ENCODE peak calls at places on chromosomes 4 and X, in nine cellular contexts. Y, D, L, I, J, Z, W, P and O are unnamed samples.
A peak's percentile ranks its signal among the peaks of the same experiment; 100 is the strongest.

GRCh38 chrX:105701310-105702052 is 120.9 kb upstream of the NRK start:
- DNase-seq in Y (no peak), P (no peak), D (no peak), L (no peak), J (peak; percentile 12), I (no peak), W (no peak), Z (no peak), O (no peak)

GRCh38 chrX:135974279-135974856 is 580 bp upstream of the MMGT1 start:
- DNase-seq in L (peak; percentile 82), W (peak; percentile 69), Y (peak; percentile 66), P (peak; percentile 73), Z (peak; percentile 52), D (peak; percentile 87), I (peak; percentile 60), J (peak; percentile 44), O (peak; percentile 68)

GRCh38 chr4:98327694-98328093 is 66.5 kb downstream of the RAP1GDS1 start:
- DNase-seq in W (no peak), D (no peak), Y (no peak), L (no peak), I (no peak), P (no peak), Z (no peak), J (no peak), O (no peak)

GRCh38 chrX:22666441-22666840 is 333.3 kb upstream of the DDX53 start:
- DNase-seq in P (peak; percentile 40), D (no peak), L (no peak), W (no peak), Z (peak; percentile 27), I (no peak), Y (no peak), J (no peak), O (no peak)

GRCh38 chrX:118666521-118666920 is 60.9 kb upstream of the IL13RA1 start:
- DNase-seq in D (no peak), P (peak; percentile 33), W (no peak), Y (no peak), J (no peak), Z (peak; percentile 31), L (no peak), I (no peak), O (no peak)

GRCh38 chr4:174349156-174349555 is 65.4 kb downstream of the CEP44 start:
- DNase-seq in P (no peak), Z (no peak), L (no peak), W (no peak), D (no peak), I (no peak), J (no peak), Y (no peak), O (no peak)

GRCh38 chrX:100687546-100687945 is 43.5 kb downstream of the SRPX2 start:
- DNase-seq in L (no peak), W (no peak), J (no peak), D (no peak), Z (no peak), Y (no peak), P (no peak), I (no peak), O (no peak)

GRCh38 chr4:80199004-80199579 is 1.8 kb downstream of the PRDM8 start:
- DNase-seq in P (no peak), L (no peak), W (no peak), I (no peak), Y (no peak), D (no peak), J (no peak), Z (no peak), O (no peak)

GRCh38 chr4:124389591-124389990 is 322.9 kb downstream of the ANKRD50 start:
- DNase-seq in Y (no peak), W (no peak), L (no peak), D (no peak), Z (peak; percentile 10), I (no peak), P (no peak), J (no peak), O (no peak)

GRCh38 chrX:44042731-44043130 is 69.5 kb upstream of the NDP start:
- DNase-seq in D (no peak), Z (peak; percentile 50), L (no peak), Y (no peak), P (no peak), J (no peak), W (no peak), I (no peak), O (no peak)

GRCh38 chr4:66927937-66928336 is 617.4 kb downstream of the CENPC start:
- DNase-seq in L (no peak), W (no peak), D (no peak), I (no peak), Z (no peak), Y (no peak), J (no peak), P (no peak), O (no peak)

GRCh38 chr4:102869569-102870227 is 906 bp downstream of the CISD2 start:
- DNase-seq in Z (peak; percentile 2), L (no peak), P (no peak), J (no peak), Y (no peak), W (peak; percentile 21), I (no peak), D (no peak), O (no peak)

GRCh38 chr4:130210871-130211270 is 1114.9 kb downstream of the C4orf33 start:
- DNase-seq in Y (no peak), I (no peak), L (no peak), D (no peak), P (peak; percentile 35), W (no peak), J (no peak), Z (no peak), O (no peak)

GRCh38 chrX:150365953-150366911 is 3.1 kb downstream of the MAMLD1 start:
- DNase-seq in Z (peak; percentile 64), W (peak; percentile 78), D (peak; percentile 60), L (peak; percentile 33), I (no peak), J (no peak), Y (peak; percentile 31), P (peak; percentile 36), O (no peak)
- TF ChIP-seq CTCF in Z (peak; percentile 19), W (no peak), D (no peak), L (no peak), I (no peak), J (no peak), Y (no peak), P (peak; percentile 15), O (no peak)

DNA sequence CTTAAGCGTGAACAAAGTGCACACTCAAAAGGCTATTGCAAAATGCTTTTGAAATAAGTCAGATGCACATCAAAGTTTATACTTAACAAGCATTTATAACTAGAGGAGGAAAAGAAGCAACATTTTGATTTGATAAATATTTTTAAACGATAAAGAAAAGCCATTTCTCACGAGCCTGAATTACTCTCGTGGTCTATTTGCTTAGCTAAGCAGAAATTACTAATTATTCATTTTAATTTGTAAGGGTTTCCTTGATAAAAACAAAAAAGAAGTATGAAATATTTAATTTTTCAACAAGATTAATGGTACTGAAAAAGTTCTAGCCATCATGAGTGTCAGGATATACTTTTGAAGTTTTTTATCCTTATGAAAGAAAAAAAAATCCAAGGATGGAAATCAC is 78.2 kb downstream of the UNC5C start:
- DNase-seq in L (no peak), W (no peak), Y (no peak), P (no peak), I (no peak), Z (no peak), J (no peak), D (no peak), O (no peak)
- H3K27ac ChIP-seq in L (no peak overlapping the region), W (no peak overlapping the region), Y (no peak overlapping the region), P (no peak overlapping the region), I (no peak overlapping the region), Z (no peak overlapping the region), J (no peak overlapping the region), D (no peak overlapping the region), O (no peak overlapping the region)

GRCh38 chr4:10175626-10176025 is 59.0 kb upstream of the WDR1 start:
- DNase-seq in W (no peak), D (no peak), Z (no peak), I (no peak), L (no peak), J (no peak), Y (no peak), P (no peak), O (no peak)

GRCh38 chr4:10171055-10171454 is 54.5 kb upstream of the WDR1 start:
- DNase-seq in Y (no peak), P (no peak), L (no peak), D (no peak), I (no peak), Z (no peak), W (no peak), J (no peak), O (no peak)

GRCh38 chr4:10173754-10174749 is 57.5 kb upstream of the WDR1 start:
- DNase-seq in I (no peak), Z (no peak), D (peak; percentile 73), L (peak; percentile 50), W (no peak), P (no peak), J (no peak), Y (peak; percentile 62), O (peak; percentile 77)

GRCh38 chr4:10172278-10173038 is 55.9 kb upstream of the WDR1 start:
- DNase-seq in L (no peak), W (no peak), Y (no peak), P (no peak), J (no peak), D (no peak), I (no peak), Z (no peak), O (no peak)

DNA sequence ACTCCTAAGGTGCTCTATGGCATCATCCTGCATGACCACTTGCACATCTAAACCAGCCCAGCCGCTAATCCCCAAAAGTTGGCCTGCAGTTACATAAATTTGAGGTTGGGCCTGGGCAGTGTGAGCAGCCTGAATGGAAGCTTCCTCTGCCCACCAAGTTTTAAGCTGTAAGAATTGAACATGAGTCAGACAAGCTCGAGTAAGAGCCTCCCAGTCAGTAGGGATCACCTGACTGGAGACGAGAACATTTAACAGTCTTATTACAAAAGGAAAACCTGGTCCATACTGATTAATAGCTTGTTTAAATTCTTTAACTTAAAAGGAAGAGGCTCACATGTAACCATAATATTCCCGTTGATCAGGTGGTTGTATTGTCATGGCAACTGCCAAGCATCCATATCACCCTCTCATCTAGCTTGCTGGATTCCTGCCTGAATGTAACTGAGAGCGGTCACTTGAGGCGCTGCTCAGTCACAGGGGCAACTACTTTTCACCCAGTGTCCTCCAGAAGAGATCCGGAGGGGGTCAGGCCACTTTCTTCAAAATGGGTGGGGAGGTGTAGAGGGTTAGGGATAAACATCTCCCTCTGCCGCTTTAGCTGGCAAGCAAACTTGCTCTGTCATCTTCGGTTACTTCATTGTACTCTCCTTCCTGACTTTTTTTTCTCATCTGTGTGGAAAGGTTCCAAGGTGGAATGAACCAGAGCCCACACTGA is 56.6 kb upstream of the WDR1 start:
- DNase-seq in D (no peak), Z (peak; percentile 59), L (peak; percentile 25), I (no peak), W (no peak), Y (peak; percentile 38), J (no peak), P (no peak), O (no peak)
- TF ChIP-seq CTCF in D (peak; percentile 26), Z (peak; percentile 5), L (no peak), I (no peak), W (no peak), Y (no peak), J (no peak), P (no peak), O (no peak)

DNA sequence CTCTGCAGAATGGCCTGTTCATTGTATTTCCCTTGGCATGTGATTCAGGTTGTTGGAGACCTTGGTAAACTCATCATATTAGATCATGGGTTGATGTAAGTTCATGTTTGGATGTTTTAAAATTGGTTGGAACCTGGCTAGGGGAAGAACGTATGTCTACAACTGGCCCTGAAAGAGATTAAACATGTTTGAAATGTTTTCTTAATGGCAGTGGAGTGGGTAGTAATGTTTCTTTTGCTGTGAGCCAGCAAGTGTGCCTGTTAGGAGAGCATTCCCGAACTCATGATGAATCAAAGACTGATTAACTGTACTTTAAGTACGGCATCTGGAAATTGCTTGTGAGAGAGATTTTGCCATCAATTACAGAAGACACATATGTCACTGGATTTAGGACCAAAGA is 44.5 kb upstream of the SLC4A4 start:
- DNase-seq in Z (peak; percentile 78), P (no peak), W (no peak), J (no peak), I (no peak), L (no peak), Y (no peak), D (no peak), O (no peak)
- H3K27ac ChIP-seq in Z (peak overlapping the region; percentile 76), P (no peak overlapping the region), W (no peak overlapping the region), J (no peak overlapping the region), I (no peak overlapping the region), L (no peak overlapping the region), Y (no peak overlapping the region), D (no peak overlapping the region), O (peak overlapping the region; percentile 6)